ENCODE peak calls at places on chromosomes 2 and 18, in ten cellular contexts. A is mucosa of descending colon; I is A549; M is colonic mucosa; Z is CD8-positive, alpha-beta T cell; R is fibroblast of mammary gland; L is AG04449; H is endodermal cell; W is transverse colon; B is aorta. D is an unnamed sample.

GRCh38 chr2:69817739-69818494 is 11.5 kb upstream of the GMCL1 start:
- DNase-seq in A (no peak), I (no peak), M (no peak), Z (no peak), R (no peak), L (no peak), H (no peak), W (no peak), B (no peak), D (no peak)

GRCh38 chr2:46270384-46270783 is 26.8 kb upstream of the EPAS1 start:
- DNase-seq in A (no peak), I (no peak), M (no peak), Z (no peak), R (no peak), L (no peak), H (no peak), W (no peak), B (no peak), D (no peak)

GRCh38 chr18:73717570-73717969 is 430.1 kb downstream of the FBXO15 start:
- DNase-seq in A (no peak), I (no peak), M (no peak), Z (no peak), R (peak; percentile 42), L (no peak), H (no peak), W (no peak), B (no peak), D (no peak)

GRCh38 chr2:240481720-240482119 is 46.3 kb downstream of the GPC1 start:
- DNase-seq in A (no peak), I (no peak), M (peak; percentile 10), Z (no peak), R (no peak), L (no peak), H (peak; percentile 28), W (no peak), B (peak; percentile 69), D (no peak)

GRCh38 chr18:58977801-58978200 is 113.1 kb downstream of the ZNF532 start:
- DNase-seq in A (no peak), I (no peak), M (no peak), Z (no peak), R (no peak), L (no peak), H (no peak), W (no peak), B (no peak), D (no peak)

GRCh38 chr2:39737661-39738060 is 41.4 kb downstream of the THUMPD2 start:
- DNase-seq in A (peak; percentile 4), I (no peak), M (no peak), Z (no peak), R (peak; percentile 85), L (peak; percentile 53), H (peak; percentile 85), W (no peak), B (peak; percentile 91), D (peak; percentile 81)

GRCh38 chr2:36820942-36821605 is 124.6 kb downstream of the VIT start:
- DNase-seq in A (peak; percentile 70), I (no peak), M (peak; percentile 73), Z (no peak), R (no peak), L (no peak), H (no peak), W (peak; percentile 56), B (no peak), D (no peak)

GRCh38 chr18:24741961-24742738 is 281.7 kb downstream of the HRH4 start:
- DNase-seq in A (no peak), I (no peak), M (no peak), Z (no peak), R (peak; percentile 90), L (no peak), H (no peak), W (no peak), B (no peak), D (no peak)

GRCh38 chr18:45463433-45463832 is 151.8 kb upstream of the SLC14A2 start:
- DNase-seq in A (no peak), I (no peak), M (no peak), Z (no peak), R (no peak), L (no peak), H (no peak), W (no peak), B (no peak), D (no peak)

GRCh38 chr18:30971338-30971956 is 71.1 kb downstream of the DSC3 start:
- DNase-seq in A (no peak), I (peak; percentile 16), M (no peak), Z (no peak), R (peak; percentile 33), L (no peak), H (no peak), W (no peak), B (no peak), D (no peak)

GRCh38 chr2:62919041-62919440 is 131.6 kb upstream of the OTX1 start:
- DNase-seq in A (no peak), I (no peak), M (no peak), Z (no peak), R (no peak), L (no peak), H (no peak), W (no peak), B (no peak), D (no peak)
- H3K4me3 ChIP-seq in A (no peak overlapping the region), I (no peak overlapping the region), M (no peak overlapping the region), Z (no peak overlapping the region), R (no peak overlapping the region), L (no peak overlapping the region), H (no peak overlapping the region), W (no peak overlapping the region), B (no peak overlapping the region), D (no peak overlapping the region)

GRCh38 chr2:237588044-237588696 is 2.4 kb downstream of the RAB17 start:
- DNase-seq in A (peak; percentile 67), I (no peak), M (peak; percentile 76), Z (no peak), R (no peak), L (no peak), H (peak; percentile 70), W (peak; percentile 55), B (peak; percentile 61), D (no peak)

GRCh38 chr2:237592425-237592980 is 2.0 kb upstream of the RAB17 start:
- DNase-seq in A (no peak), I (no peak), M (no peak), Z (no peak), R (no peak), L (no peak), H (peak; percentile 51), W (no peak), B (peak; percentile 68), D (no peak)

GRCh38 chr2:237591379-237591881 is 896 bp upstream of the RAB17 start:
- DNase-seq in A (peak; percentile 47), I (no peak), M (peak; percentile 34), Z (no peak), R (peak; percentile 14), L (no peak), H (peak; percentile 65), W (peak; percentile 36), B (peak; percentile 67), D (no peak)

GRCh38 chr2:237591021-237591370 is 462 bp upstream of the RAB17 start:
- DNase-seq in A (peak; percentile 89), I (no peak), M (peak; percentile 89), Z (no peak), R (no peak), L (no peak), H (peak; percentile 95), W (peak; percentile 75), B (peak; percentile 72), D (no peak)

DNA sequence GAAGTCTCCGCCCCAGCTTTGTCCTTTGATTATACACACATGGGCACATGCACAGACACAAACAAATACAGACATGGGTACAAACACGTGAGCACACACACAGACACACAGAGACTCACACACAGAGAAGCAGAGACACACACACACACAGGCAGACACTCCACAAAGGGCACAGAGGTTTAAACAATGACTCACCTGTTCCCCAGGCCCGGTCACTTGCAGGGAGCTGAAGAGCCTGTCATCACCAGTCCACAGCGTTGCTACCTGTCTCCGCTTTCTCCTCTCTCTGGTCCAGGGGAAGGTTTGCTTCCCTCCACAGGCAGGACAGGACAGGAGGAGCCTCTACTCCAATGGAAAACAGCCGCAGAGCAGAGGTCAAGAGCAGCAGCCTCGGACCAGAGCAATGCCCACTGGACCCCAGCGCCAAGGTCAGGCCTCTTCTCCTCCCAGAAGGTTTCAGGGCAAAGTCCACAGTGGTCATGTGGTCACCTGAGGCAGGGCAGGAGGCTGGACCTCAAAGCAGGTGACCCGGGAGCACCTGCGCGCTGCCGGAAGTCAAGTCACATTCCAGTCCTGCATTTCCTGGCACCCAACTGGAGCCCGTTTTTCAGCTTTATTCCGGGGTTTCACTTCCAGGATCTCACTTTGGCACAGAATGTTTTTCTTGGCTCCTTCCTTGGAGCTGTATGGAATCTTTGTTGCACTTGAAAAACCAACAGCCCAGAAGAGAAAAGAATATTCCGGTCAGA is at the start of gene RAB17:
- DNase-seq in A (peak; percentile 87), I (peak; percentile 48), M (peak; percentile 91), Z (no peak), R (no peak), L (peak; percentile 7), H (peak; percentile 88), W (peak; percentile 82), B (peak; percentile 51), D (no peak)
- H3K4me3 ChIP-seq in A (peak within 1 kb of the TSS; percentile 14), I (no peak within 1 kb of the TSS), M (peak within 1 kb of the TSS; percentile 29), Z (no peak within 1 kb of the TSS), R (no peak within 1 kb of the TSS), L (no peak within 1 kb of the TSS), H (peak within 1 kb of the TSS; percentile 85), W (no peak within 1 kb of the TSS), B (no peak within 1 kb of the TSS), D (no peak within 1 kb of the TSS)

DNA sequence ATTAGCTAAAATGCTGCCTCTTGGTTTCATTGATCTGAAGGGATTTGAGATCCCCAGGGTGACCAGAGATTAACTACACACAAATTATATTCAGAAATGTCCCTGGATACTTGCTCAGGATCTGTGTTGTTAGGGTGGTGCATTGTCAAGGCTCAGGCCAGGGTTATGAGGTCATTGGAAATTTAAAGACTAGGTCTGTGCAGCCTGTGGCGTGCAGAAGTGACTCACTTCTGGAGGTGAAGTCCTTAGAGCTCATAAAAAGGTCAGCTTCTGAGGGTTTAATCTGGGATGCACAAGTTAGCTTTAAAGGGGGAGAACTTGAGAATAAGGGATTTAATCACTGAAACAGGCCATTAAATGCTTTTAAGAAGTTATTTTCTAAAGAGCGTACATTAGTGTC is 23.5 kb downstream of the LRRTM1 start:
- DNase-seq in A (no peak), I (no peak), M (no peak), Z (no peak), R (no peak), L (no peak), H (no peak), W (no peak), B (no peak), D (no peak)
- H3K4me3 ChIP-seq in A (no peak overlapping the region), I (no peak overlapping the region), M (no peak overlapping the region), Z (no peak overlapping the region), R (no peak overlapping the region), L (no peak overlapping the region), H (no peak overlapping the region), W (no peak overlapping the region), B (no peak overlapping the region), D (no peak overlapping the region)

DNA sequence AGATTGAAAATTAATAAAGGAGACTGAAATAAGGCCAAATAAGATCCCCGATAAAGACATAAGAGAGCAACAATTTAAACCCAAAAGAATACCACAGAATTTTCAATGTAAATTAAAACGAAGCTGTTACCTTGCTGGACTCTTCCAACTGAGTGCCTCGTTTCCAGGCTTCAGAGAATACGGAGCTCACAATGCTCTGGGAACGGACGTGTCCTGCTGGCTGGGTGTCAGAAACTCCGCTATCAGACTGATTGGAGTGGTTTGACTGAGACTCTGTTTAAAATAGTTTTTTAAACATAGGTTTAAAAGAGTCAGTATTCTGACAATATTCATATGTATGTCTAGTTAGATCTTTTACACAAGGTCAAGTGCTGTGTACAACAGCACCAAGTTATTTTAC is 90.4 kb downstream of the RAPH1 start:
- DNase-seq in A (no peak), I (no peak), M (no peak), Z (no peak), R (no peak), L (no peak), H (no peak), W (no peak), B (no peak), D (no peak)
- H3K4me3 ChIP-seq in A (no peak overlapping the region), I (no peak overlapping the region), M (no peak overlapping the region), Z (no peak overlapping the region), R (no peak overlapping the region), L (no peak overlapping the region), H (no peak overlapping the region), W (no peak overlapping the region), B (no peak overlapping the region), D (no peak overlapping the region)

D was measured in skeletal muscle cell.